ENCODE peak calls at places on chromosomes 3 and 15, in six cellular contexts. E, K, Q, A, N and R are unnamed samples.

GRCh38 chr3:85875589-85875988 is 916.8 kb downstream of the CADM2 start:
- DNase-seq in E (no peak), K (no peak), Q (no peak), A (no peak), N (no peak), R (no peak)

GRCh38 chr3:19146685-19147650 is 1.3 kb upstream of the KCNH8 start:
- DNase-seq in E (peak; percentile 83), K (peak; percentile 75), Q (peak; percentile 49), A (peak; percentile 87), N (peak; percentile 62), R (peak; percentile 41)

GRCh38 chr3:177257625-177258024 is 60.3 kb upstream of the TBL1XR1 start:
- DNase-seq in E (no peak), K (no peak), Q (no peak), A (no peak), N (no peak), R (no peak)

GRCh38 chr15:58258501-58259274 is 120.5 kb downstream of the AQP9 start:
- DNase-seq in E (no peak), K (no peak), Q (no peak), A (no peak), N (no peak), R (no peak)

GRCh38 chr3:110686691-110687090 is 384.9 kb upstream of the NECTIN3 start:
- DNase-seq in E (no peak), K (no peak), Q (no peak), A (no peak), N (no peak), R (no peak)

GRCh38 chr3:196996454-196997265 is 28.0 kb upstream of the PIGZ start:
- DNase-seq in E (peak; percentile 49), K (no peak), Q (no peak), A (no peak), N (no peak), R (no peak)

GRCh38 chr15:76169013-76169412 is 109.2 kb downstream of the TMEM266 start:
- DNase-seq in E (no peak), K (no peak), Q (peak; percentile 40), A (no peak), N (no peak), R (no peak)

GRCh38 chr15:65414841-65415621 is 7.7 kb downstream of the IGDCC4 start:
- DNase-seq in E (no peak), K (no peak), Q (peak; percentile 60), A (no peak), N (no peak), R (peak; percentile 29)

GRCh38 chr3:59235221-59236012 is 185.6 kb upstream of the CFAP20DC start:
- DNase-seq in E (no peak), K (no peak), Q (no peak), A (no peak), N (no peak), R (no peak)

GRCh38 chr15:100873029-100873677 is 6.5 kb upstream of the ALDH1A3 start:
- DNase-seq in E (no peak), K (no peak), Q (peak; percentile 84), A (no peak), N (peak; percentile 60), R (peak; percentile 41)

GRCh38 chr15:89494941-89495637 is 1.3 kb downstream of the RHCG start:
- DNase-seq in E (no peak), K (peak; percentile 40), Q (no peak), A (no peak), N (no peak), R (no peak)

GRCh38 chr15:43958894-43959330 is 132.1 kb downstream of the WDR76 start:
- DNase-seq in E (no peak), K (no peak), Q (peak; percentile 22), A (no peak), N (no peak), R (no peak)

GRCh38 chr3:126262227-126262626 is 81.8 kb upstream of the ALDH1L1 start:
- DNase-seq in E (no peak), K (no peak), Q (no peak), A (no peak), N (no peak), R (no peak)

GRCh38 chr3:55455915-55456314 is 31.2 kb downstream of the WNT5A start:
- DNase-seq in E (no peak), K (no peak), Q (no peak), A (no peak), N (no peak), R (no peak)

GRCh38 chr3:16122661-16123060 is 51.8 kb upstream of the GALNT15 start:
- DNase-seq in E (no peak), K (no peak), Q (no peak), A (no peak), N (no peak), R (no peak)

GRCh38 chr3:175121225-175121624 is 262.1 kb downstream of the NAALADL2 start:
- DNase-seq in E (no peak), K (no peak), Q (no peak), A (no peak), N (no peak), R (no peak)

GRCh38 chr15:75844629-75845390 is 1.6 kb downstream of the UBE2Q2 start:
- DNase-seq in E (no peak), K (no peak), Q (no peak), A (no peak), N (no peak), R (no peak)

GRCh38 chr15:60370804-60371700 is 26.7 kb downstream of the ANXA2 start:
- DNase-seq in E (no peak), K (peak; percentile 95), Q (peak; percentile 98), A (no peak), N (peak; percentile 86), R (no peak)

GRCh38 chr3:139113766-139114165 is 69.1 kb upstream of the PRR23C start:
- DNase-seq in E (no peak), K (peak; percentile 19), Q (no peak), A (no peak), N (no peak), R (no peak)

GRCh38 chr3:180624714-180625113 is 22.8 kb downstream of the TTC14 start:
- DNase-seq in E (no peak), K (no peak), Q (no peak), A (no peak), N (no peak), R (no peak)

GRCh38 chr3:39106281-39107055 is 959 bp downstream of the GORASP1 start:
- DNase-seq in E (no peak), K (no peak), Q (peak; percentile 22), A (no peak), N (no peak), R (no peak)

GRCh38 chr15:64334530-64334929 is 21.4 kb downstream of the CSNK1G1 start:
- DNase-seq in E (no peak), K (no peak), Q (no peak), A (no peak), N (no peak), R (no peak)

GRCh38 chr3:60953406-60953805 is 297.8 kb downstream of the FHIT start:
- DNase-seq in E (no peak), K (no peak), Q (no peak), A (no peak), N (no peak), R (no peak)

GRCh38 chr15:39075756-39076341 is 505.0 kb upstream of the THBS1 start:
- DNase-seq in E (no peak), K (no peak), Q (no peak), A (no peak), N (no peak), R (no peak)

GRCh38 chr15:39079296-39079834 is 501.5 kb upstream of the THBS1 start:
- DNase-seq in E (no peak), K (no peak), Q (peak; percentile 37), A (no peak), N (no peak), R (no peak)

GRCh38 chr15:39074341-39074740 is 506.5 kb upstream of the THBS1 start:
- DNase-seq in E (no peak), K (no peak), Q (no peak), A (no peak), N (no peak), R (no peak)

GRCh38 chr15:39077998-39078397 is 502.9 kb upstream of the THBS1 start:
- DNase-seq in E (no peak), K (no peak), Q (no peak), A (no peak), N (no peak), R (no peak)

GRCh38 chr15:39075311-39075710 is 505.6 kb upstream of the THBS1 start:
- DNase-seq in E (no peak), K (no peak), Q (no peak), A (no peak), N (no peak), R (no peak)
- H3K27ac ChIP-seq in E (no peak overlapping the region), K (no peak overlapping the region), Q (no peak overlapping the region), A (no peak overlapping the region), N (no peak overlapping the region), R (no peak overlapping the region)

GRCh38 chr3:51637144-51637940 is 33.7 kb upstream of the TEX264 start:
- DNase-seq in E (no peak), K (no peak), Q (no peak), A (no peak), N (no peak), R (no peak)
- H3K27ac ChIP-seq in E (no peak overlapping the region), K (no peak overlapping the region), Q (no peak overlapping the region), A (no peak overlapping the region), N (no peak overlapping the region), R (no peak overlapping the region)

GRCh38 chr3:124577494-124578167 is 152.6 kb upstream of the UMPS start:
- DNase-seq in E (no peak), K (no peak), Q (no peak), A (no peak), N (no peak), R (no peak)
- H3K27ac ChIP-seq in E (no peak overlapping the region), K (no peak overlapping the region), Q (no peak overlapping the region), A (no peak overlapping the region), N (no peak overlapping the region), R (no peak overlapping the region)

GRCh38 chr3:32395451-32395970 is 3.9 kb downstream of the CMTM7 start:
- DNase-seq in E (no peak), K (peak; percentile 2), Q (no peak), A (no peak), N (no peak), R (no peak)

GRCh38 chr3:32387512-32387911 is 4.1 kb upstream of the CMTM7 start:
- DNase-seq in E (no peak), K (no peak), Q (no peak), A (no peak), N (no peak), R (no peak)

GRCh38 chr3:32391643-32392529 is at the start of gene CMTM7:
- DNase-seq in E (peak; percentile 91), K (peak; percentile 83), Q (peak; percentile 22), A (peak; percentile 95), N (peak; percentile 73), R (peak; percentile 7)

GRCh38 chr3:32398531-32398930 is 6.9 kb downstream of the CMTM7 start:
- DNase-seq in E (peak; percentile 74), K (peak; percentile 63), Q (no peak), A (peak; percentile 90), N (peak; percentile 36), R (no peak)

DNA sequence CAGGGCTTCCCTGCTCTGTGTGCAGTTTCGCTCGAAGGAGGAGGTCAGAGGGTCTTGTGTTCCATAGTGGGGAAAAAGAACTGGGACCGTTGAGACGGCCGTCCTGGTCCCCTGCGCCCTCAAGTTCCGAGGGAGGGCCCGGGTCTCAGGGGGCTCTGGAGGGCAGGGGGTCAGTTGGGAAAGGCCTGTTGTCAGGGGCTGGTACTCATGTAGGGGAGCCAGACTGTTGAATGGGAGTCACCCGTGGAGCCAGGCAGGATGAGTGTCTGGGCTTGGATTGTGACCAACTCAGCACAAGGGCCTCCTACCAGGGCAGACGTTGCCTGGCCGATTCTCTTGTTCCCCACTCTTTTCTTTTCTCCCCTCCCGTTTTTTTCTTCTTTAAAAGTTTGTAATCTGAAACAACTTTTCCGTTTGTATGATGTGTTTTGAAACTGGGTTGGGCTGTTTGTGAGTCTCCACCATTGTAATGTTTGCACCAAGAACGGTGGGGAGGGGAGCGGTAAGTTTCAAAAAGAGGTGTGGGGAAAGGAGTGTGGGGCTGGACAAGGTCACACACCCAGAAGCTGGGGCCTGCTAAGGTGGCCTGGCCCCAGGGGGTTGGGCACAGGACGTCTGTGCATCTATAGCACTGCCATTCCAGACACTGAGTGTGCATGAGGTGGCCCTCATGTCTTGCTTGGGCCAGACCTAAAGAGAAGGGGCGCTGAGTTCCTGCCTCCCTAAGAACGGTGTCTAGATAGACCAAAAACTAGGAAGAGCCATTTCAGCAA is 1.1 kb downstream of the CMTM7 start:
- DNase-seq in E (peak; percentile 76), K (peak; percentile 77), Q (peak; percentile 55), A (no peak), N (peak; percentile 59), R (no peak)
- H3K27ac ChIP-seq in E (peak overlapping the region; percentile 87), K (peak overlapping the region; percentile 89), Q (peak overlapping the region; percentile 0), A (peak overlapping the region; percentile 87), N (no peak overlapping the region), R (peak overlapping the region; percentile 49)